ENCODE peak calls at places on chromosomes 11 and 22, in ten cellular contexts. R is stimulated activated CD4-positive, alpha-beta T cell treated with anti-CD3 and anti-CD28 coated beads, Interleukin-2, amount 100 ng/mL, for 48 hours; B is mesenchymal stem cell; V is Right ventricle myocardium superior; A is GM12891; P is EH; E is islet precursor cell; C is NCI-H1105; G is amniotic stem cell; Z is MCF 10A. Q is an unnamed sample.

GRCh38 chr11:46363455-46363920 is 16.2 kb downstream of the DGKZ start:
- DNase-seq in R (no peak), B (peak; percentile 62), V (peak; percentile 71), A (no peak), P (peak; percentile 69), E (peak; percentile 56), C (no peak), G (no peak), Z (peak; percentile 69), Q (no peak)

GRCh38 chr22:37057796-37058510 is 6.4 kb downstream of the KCTD17 start:
- DNase-seq in R (no peak), B (no peak), V (no peak), A (no peak), P (no peak), E (no peak), C (no peak), G (no peak), Z (no peak), Q (no peak)

GRCh38 chr11:27085115-27085514 is 44.5 kb downstream of the BBOX1 start:
- DNase-seq in R (no peak), B (no peak), V (no peak), A (no peak), P (no peak), E (no peak), C (no peak), G (no peak), Z (no peak), Q (no peak)

GRCh38 chr11:94302806-94303205 is 1.6 kb upstream of the IZUMO1R start:
- DNase-seq in R (no peak), B (no peak), V (no peak), A (no peak), P (no peak), E (no peak), C (no peak), G (no peak), Z (no peak), Q (no peak)

GRCh38 chr11:18013790-18014507 is 1.1 kb upstream of the SERGEF start:
- DNase-seq in R (no peak), B (peak; percentile 27), V (no peak), A (no peak), P (peak; percentile 6), E (no peak), C (no peak), G (no peak), Z (no peak), Q (no peak)

GRCh38 chr11:6640985-6641701 is 14.5 kb downstream of the DCHS1 start:
- DNase-seq in R (no peak), B (no peak), V (no peak), A (no peak), P (no peak), E (no peak), C (no peak), G (no peak), Z (no peak), Q (no peak)

GRCh38 chr22:31532060-31532459 is 35.7 kb downstream of the SFI1 start:
- DNase-seq in R (no peak), B (peak; percentile 35), V (no peak), A (no peak), P (peak; percentile 57), E (no peak), C (no peak), G (no peak), Z (no peak), Q (no peak)

GRCh38 chr11:65555693-65556231 is 2.4 kb downstream of the LTBP3 start:
- DNase-seq in R (no peak), B (peak; percentile 77), V (peak; percentile 73), A (no peak), P (peak; percentile 95), E (peak; percentile 88), C (no peak), G (peak; percentile 65), Z (peak; percentile 95), Q (no peak)

GRCh38 chr11:110490886-110491285 is 61.1 kb downstream of the FDX1 start:
- DNase-seq in R (no peak), B (peak; percentile 79), V (no peak), A (no peak), P (peak; percentile 79), E (peak; percentile 39), C (no peak), G (no peak), Z (peak; percentile 81), Q (no peak)

GRCh38 chr11:4826425-4826824 is 5.3 kb downstream of the OR51F2 start:
- DNase-seq in R (no peak), B (no peak), V (no peak), A (no peak), P (no peak), E (no peak), C (no peak), G (no peak), Z (no peak), Q (peak; percentile 24)

GRCh38 chr22:22767876-22768602 is 119.6 kb upstream of the IGLL5 start:
- DNase-seq in R (no peak), B (no peak), V (no peak), A (no peak), P (no peak), E (peak; percentile 49), C (no peak), G (no peak), Z (peak; percentile 16), Q (no peak)

GRCh38 chr11:78365381-78365792 is 52.2 kb downstream of the GAB2 start:
- DNase-seq in R (no peak), B (no peak), V (no peak), A (no peak), P (peak; percentile 73), E (peak; percentile 91), C (no peak), G (no peak), Z (peak; percentile 18), Q (no peak)

GRCh38 chr11:112185883-112186282 is 10.6 kb downstream of the BCO2 start:
- DNase-seq in R (no peak), B (no peak), V (no peak), A (no peak), P (no peak), E (no peak), C (no peak), G (no peak), Z (no peak), Q (no peak)

GRCh38 chr22:39661842-39662676 is 91.5 kb downstream of the CACNA1I start:
- DNase-seq in R (peak; percentile 80), B (no peak), V (no peak), A (no peak), P (no peak), E (peak; percentile 81), C (peak; percentile 79), G (no peak), Z (no peak), Q (no peak)

GRCh38 chr11:68889948-68890446 is 13.6 kb downstream of the MRPL21 start:
- DNase-seq in R (no peak), B (peak; percentile 20), V (peak; percentile 81), A (no peak), P (peak; percentile 98), E (peak; percentile 79), C (no peak), G (no peak), Z (no peak), Q (peak; percentile 94)

GRCh38 chr22:46057206-46057605 is 80.2 kb upstream of the WNT7B start:
- DNase-seq in R (no peak), B (no peak), V (peak; percentile 41), A (no peak), P (peak; percentile 40), E (peak; percentile 17), C (peak; percentile 37), G (no peak), Z (peak; percentile 54), Q (no peak)

GRCh38 chr11:43546561-43547410 is 133.8 kb upstream of the HSD17B12 start:
- DNase-seq in R (no peak), B (no peak), V (no peak), A (no peak), P (no peak), E (peak; percentile 47), C (no peak), G (no peak), Z (no peak), Q (no peak)

GRCh38 chr22:23394525-23395326 is 185.4 kb downstream of the IGLL1 start:
- DNase-seq in R (no peak), B (no peak), V (peak; percentile 30), A (no peak), P (no peak), E (peak; percentile 44), C (no peak), G (no peak), Z (no peak), Q (no peak)

GRCh38 chr11:125304111-125304639 is 139.6 kb downstream of the PKNOX2 start:
- DNase-seq in R (no peak), B (no peak), V (no peak), A (no peak), P (no peak), E (no peak), C (no peak), G (no peak), Z (no peak), Q (no peak)

GRCh38 chr22:44311855-44312170 is 938 bp downstream of the SHISAL1 start:
- DNase-seq in R (no peak), B (peak; percentile 90), V (peak; percentile 12), A (no peak), P (peak; percentile 81), E (no peak), C (no peak), G (no peak), Z (peak; percentile 43), Q (peak; percentile 29)

GRCh38 chr11:36108812-36109498 is 165.1 kb downstream of the LDLRAD3 start:
- DNase-seq in R (no peak), B (no peak), V (no peak), A (no peak), P (no peak), E (peak; percentile 30), C (no peak), G (no peak), Z (no peak), Q (no peak)

GRCh38 chr11:130214861-130215530 is 55.4 kb downstream of the ST14 start:
- DNase-seq in R (no peak), B (no peak), V (no peak), A (no peak), P (no peak), E (no peak), C (no peak), G (no peak), Z (no peak), Q (no peak)

GRCh38 chr22:37559901-37560681 is at the start of gene CDC42EP1:
- DNase-seq in R (no peak), B (peak; percentile 64), V (peak; percentile 76), A (no peak), P (peak; percentile 72), E (peak; percentile 75), C (no peak), G (no peak), Z (peak; percentile 56), Q (no peak)

GRCh38 chr11:23123766-23124165 is 263.5 kb upstream of the CCDC179 start:
- DNase-seq in R (no peak), B (peak; percentile 72), V (no peak), A (no peak), P (peak; percentile 59), E (no peak), C (no peak), G (no peak), Z (no peak), Q (no peak)

GRCh38 chr22:25219948-25220442 is 556 bp downstream of the CRYBB2 start:
- DNase-seq in R (no peak), B (no peak), V (no peak), A (no peak), P (no peak), E (no peak), C (peak; percentile 50), G (no peak), Z (peak; percentile 39), Q (no peak)